ENCODE peak calls at places on chromosomes 16 and 17, in six cellular contexts. M is mucosa of descending colon, P is GM23248, S is heart right ventricle, T is fibroblast of lung, L is BJ. Y is an unnamed sample. For H3K36me3, the result is how much of the 10 kb centered on the place peaks cover.

GRCh38 chr17:28470266-28471126 is 2.9 kb upstream of the SLC13A2 start:
- DNase-seq in M (no peak), P (no peak), S (no peak), T (peak), L (no peak), Y (no peak)

GRCh38 chr16:54407596-54407995 is 121.0 kb upstream of the IRX3 start:
- DNase-seq in M (no peak), P (peak), S (no peak), T (peak), L (peak), Y (no peak)

GRCh38 chr16:19822534-19822933 is 62.1 kb downstream of the GPRC5B start:
- DNase-seq in M (no peak), P (peak), S (no peak), T (peak), L (no peak), Y (no peak)

GRCh38 chr17:17164676-17165075 is 41.5 kb downstream of the PLD6 start:
- DNase-seq in M (no peak), P (no peak), S (no peak), T (no peak), L (no peak), Y (no peak)

GRCh38 chr16:54687043-54687655 is 243.5 kb upstream of the IRX5 start:
- DNase-seq in M (no peak), P (no peak), S (no peak), T (no peak), L (no peak), Y (no peak)

GRCh38 chr16:8861563-8862308 is 7.1 kb downstream of the CARHSP1 start:
- DNase-seq in M (peak), P (peak), S (peak), T (no peak), L (no peak), Y (no peak)

GRCh38 chr16:70267516-70267915 is 15.8 kb upstream of the EXOSC6 start:
- DNase-seq in M (peak), P (peak), S (no peak), T (peak), L (no peak), Y (no peak)

GRCh38 chr17:57362797-57363556 is 106.7 kb downstream of the MSI2 start:
- DNase-seq in M (no peak), P (no peak), S (no peak), T (no peak), L (no peak), Y (no peak)

GRCh38 chr17:49471089-49471683 is 23.9 kb upstream of the NGFR start:
- DNase-seq in M (no peak), P (peak), S (peak), T (no peak), L (no peak), Y (no peak)
- H3K4me3 ChIP-seq in M (no peak), P (no peak), S (no peak), T (no peak), L (no peak), Y (no peak)

GRCh38 chr16:3401719-3402397 is 843 bp downstream of the ZNF174 start:
- DNase-seq in M (no peak), P (peak), S (no peak), T (peak), L (no peak), Y (no peak)

GRCh38 chr16:3400446-3400778 is 392 bp downstream of the ZSCAN32 start:
- DNase-seq in M (no peak), P (no peak), S (no peak), T (no peak), L (no peak), Y (no peak)

GRCh38 chr16:3400779-3401688 is at the start of the genes ZNF174 and ZSCAN32:
- DNase-seq in M (peak), P (peak), S (peak), T (peak), L (peak), Y (peak)
- H3K36me3 ChIP-seq in M (under half), P (under half), S (under half), T (under half), L (under half), Y (under half)

DNA sequence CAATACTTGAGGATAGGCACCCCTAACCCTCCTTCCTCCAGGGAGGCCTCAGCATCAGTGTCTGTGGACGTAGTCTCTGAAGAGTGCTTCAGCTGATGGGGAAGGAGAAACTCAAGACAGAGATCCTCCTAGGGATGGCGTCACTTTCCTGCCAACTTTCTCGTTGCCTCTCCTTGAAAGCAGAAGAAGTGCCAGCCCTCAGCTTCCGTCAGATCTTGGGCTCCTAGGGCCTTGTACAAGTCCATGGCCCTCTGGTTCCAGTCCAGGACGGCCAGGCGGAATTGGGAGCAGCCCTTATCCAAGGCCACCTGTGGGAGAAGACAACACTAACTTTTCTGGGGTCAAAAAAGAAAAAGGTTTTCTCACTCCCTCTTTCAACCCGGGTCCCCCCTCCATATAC is 1.3 kb downstream of the SAT2 start:
- DNase-seq in M (no peak), P (no peak), S (no peak), T (no peak), L (no peak), Y (no peak)
- H3K4me3 ChIP-seq in M (no peak), P (no peak), S (peak), T (peak), L (no peak), Y (no peak)

DNA sequence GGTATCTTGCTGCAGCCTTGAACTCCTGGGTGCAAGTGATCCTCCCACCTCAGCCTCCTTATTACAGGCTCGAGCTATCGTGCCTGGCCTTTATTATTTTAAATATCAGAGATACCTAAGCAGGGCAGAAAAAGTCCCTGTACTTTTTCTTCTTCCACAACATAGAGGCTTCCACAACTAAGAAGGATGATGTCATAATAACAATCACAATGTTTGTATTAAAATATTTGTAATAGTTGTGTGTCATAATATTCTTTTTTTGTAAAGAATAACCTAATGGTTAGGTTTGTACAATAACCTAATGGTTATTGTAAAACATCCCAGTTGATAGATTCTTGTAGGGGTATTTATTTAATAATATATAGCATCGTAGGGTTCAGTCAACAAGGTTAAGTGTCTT is 26.7 kb upstream of the DUSP14 start:
- DNase-seq in M (no peak), P (no peak), S (no peak), T (no peak), L (no peak), Y (no peak)
- H3K36me3 ChIP-seq in M (under half), P (under half), S (half or more), T (under half), L (under half), Y (under half)

GRCh38 chr17:65677932-65678331 is 116.5 kb upstream of the AXIN2 start:
- DNase-seq in M (no peak), P (peak), S (no peak), T (peak), L (no peak), Y (no peak)

GRCh38 chr17:65670667-65671371 is 109.4 kb upstream of the AXIN2 start:
- DNase-seq in M (no peak), P (no peak), S (no peak), T (peak), L (no peak), Y (no peak)

GRCh38 chr17:65678534-65678933 is 117.1 kb upstream of the AXIN2 start:
- DNase-seq in M (no peak), P (peak), S (no peak), T (no peak), L (no peak), Y (no peak)

DNA sequence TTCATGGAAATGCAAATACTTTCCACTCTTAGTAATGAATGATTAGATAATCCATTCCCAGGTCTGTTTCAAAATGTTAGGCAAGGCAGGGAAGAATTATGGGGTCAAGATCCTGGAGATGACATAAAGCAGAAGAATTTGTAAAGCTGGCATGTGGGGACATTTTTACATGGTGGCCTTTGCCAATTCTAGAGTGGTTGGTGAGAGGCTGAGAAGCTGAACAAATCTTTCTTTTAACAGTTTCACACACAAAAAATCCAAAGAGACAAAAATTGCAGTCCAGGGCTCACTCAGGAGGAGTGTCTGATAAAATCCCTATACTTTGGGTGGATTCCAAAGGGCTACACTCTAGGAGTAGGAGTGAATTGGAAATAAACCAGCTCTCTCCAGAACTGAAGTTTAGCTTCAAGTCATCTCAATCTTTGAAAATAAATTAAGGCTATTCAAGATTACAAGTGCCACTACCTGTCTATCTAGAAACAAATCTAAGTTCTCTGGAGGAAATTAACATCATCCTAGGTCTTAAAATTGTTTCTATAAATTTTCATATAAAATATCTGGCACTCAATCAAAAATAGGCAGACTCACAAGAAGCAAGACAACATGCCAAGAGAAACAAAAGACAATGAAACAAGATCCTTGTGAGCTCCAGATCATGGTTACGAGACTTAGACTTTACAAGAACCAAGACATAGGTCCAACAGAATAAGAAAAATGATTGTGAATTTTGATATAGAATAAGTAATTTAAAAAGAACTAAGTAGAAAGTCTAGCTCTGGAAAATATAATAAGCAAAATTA is 113.0 kb upstream of the AXIN2 start:
- DNase-seq in M (no peak), P (peak), S (no peak), T (peak), L (no peak), Y (no peak)
- H3K4me3 ChIP-seq in M (no peak), P (no peak), S (no peak), T (no peak), L (no peak), Y (no peak)

DNA sequence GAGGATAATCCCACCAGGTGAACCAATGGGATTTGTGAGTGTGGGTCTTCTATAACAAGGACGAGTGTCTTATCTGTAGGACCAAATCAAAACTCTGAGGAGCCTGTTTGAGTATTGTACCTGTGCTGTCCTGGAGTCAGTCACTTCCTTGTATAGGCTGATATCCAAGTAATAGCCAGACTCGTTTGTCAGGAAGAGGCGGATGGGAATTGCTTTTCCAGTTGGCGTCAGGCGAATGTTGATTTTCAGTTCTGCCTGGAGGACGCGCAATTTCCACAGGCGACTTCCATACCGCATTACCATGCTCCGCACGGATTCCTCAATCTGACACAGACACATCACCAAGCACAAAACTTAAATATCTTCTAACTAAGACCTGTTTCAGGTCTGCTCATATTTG is 187.6 kb upstream of the C17orf78 start:
- DNase-seq in M (no peak), P (no peak), S (no peak), T (no peak), L (no peak), Y (no peak)
- H3K36me3 ChIP-seq in M (under half), P (under half), S (half or more), T (under half), L (under half), Y (under half)